ENCODE peak calls at places on chromosomes 1 and 21, in seven cellular contexts. E is psoas muscle, L is Peyer's patch, V is iPS DF 6.9, H is upper lobe of right lung, W is tibial nerve, J is heart left ventricle. M is an unnamed sample. For H3K4me1, the result is how much of the 10 kb centered on the place peaks cover.

GRCh38 chr21:28111151-28111619 is 881.5 kb downstream of the LTN1 start:
- DNase-seq in E (peak), L (no peak), V (no peak), H (no peak), W (no peak), J (peak), M (no peak)

GRCh38 chr1:198157847-198158765 is 1.3 kb downstream of the NEK7 start:
- DNase-seq in E (no peak), L (peak), V (no peak), H (no peak), W (no peak), J (no peak), M (no peak)

GRCh38 chr1:13992489-13993285 is 292.7 kb downstream of the PRDM2 start:
- DNase-seq in E (no peak), L (no peak), V (no peak), H (no peak), W (no peak), J (no peak), M (no peak)

GRCh38 chr21:18030248-18030647 is 211.1 kb upstream of the C21orf91 start:
- DNase-seq in E (no peak), L (no peak), V (no peak), H (no peak), W (no peak), J (no peak), M (no peak)

GRCh38 chr1:215710340-215710971 is 143.4 kb downstream of the KCTD3 start:
- DNase-seq in E (no peak), L (no peak), V (peak), H (no peak), W (no peak), J (no peak), M (no peak)

GRCh38 chr1:231139659-231140650 is 21.9 kb upstream of the TRIM67 start:
- DNase-seq in E (no peak), L (no peak), V (no peak), H (no peak), W (no peak), J (no peak), M (no peak)

GRCh38 chr1:61942856-61943255 is 200.6 kb downstream of the PATJ start:
- DNase-seq in E (no peak), L (no peak), V (no peak), H (no peak), W (no peak), J (no peak), M (no peak)

GRCh38 chr1:116878804-116879477 is 30.8 kb upstream of the PTGFRN start:
- DNase-seq in E (peak), L (no peak), V (no peak), H (no peak), W (no peak), J (peak), M (no peak)

GRCh38 chr1:212529211-212529731 is 79.3 kb upstream of the ATF3 start:
- DNase-seq in E (no peak), L (no peak), V (no peak), H (no peak), W (no peak), J (no peak), M (no peak)

GRCh38 chr1:97334454-97334853 is 586.4 kb downstream of the DPYD start:
- DNase-seq in E (no peak), L (no peak), V (no peak), H (no peak), W (no peak), J (no peak), M (no peak)

GRCh38 chr1:167520711-167521206 is 2.4 kb upstream of the CD247 start:
- DNase-seq in E (no peak), L (no peak), V (no peak), H (no peak), W (no peak), J (no peak), M (no peak)

GRCh38 chr1:11536573-11537379 is 57.8 kb downstream of the DISP3 start:
- DNase-seq in E (no peak), L (no peak), V (no peak), H (peak), W (no peak), J (no peak), M (no peak)

GRCh38 chr1:77412794-77413530 is 131.1 kb downstream of the AK5 start:
- DNase-seq in E (no peak), L (no peak), V (no peak), H (no peak), W (no peak), J (no peak), M (no peak)

GRCh38 chr21:16241500-16241963 is 511.8 kb downstream of the USP25 start:
- DNase-seq in E (no peak), L (no peak), V (peak), H (no peak), W (no peak), J (no peak), M (no peak)

GRCh38 chr1:22769932-22770331 is 59.3 kb downstream of the EPHB2 start:
- DNase-seq in E (no peak), L (no peak), V (no peak), H (no peak), W (no peak), J (no peak), M (no peak)

GRCh38 chr1:22895357-22895756 is 77.3 kb downstream of the LACTBL1 start:
- DNase-seq in E (no peak), L (no peak), V (no peak), H (no peak), W (no peak), J (no peak), M (no peak)

GRCh38 chr1:179816196-179816960 is 61.2 kb downstream of the TOR1AIP2 start:
- DNase-seq in E (peak), L (no peak), V (no peak), H (no peak), W (peak), J (peak), M (no peak)

GRCh38 chr1:107877092-107877491 is 87.9 kb downstream of the VAV3 start:
- DNase-seq in E (no peak), L (no peak), V (no peak), H (no peak), W (no peak), J (no peak), M (no peak)

GRCh38 chr1:65149753-65150463 is 1.9 kb downstream of the AK4 start:
- DNase-seq in E (no peak), L (no peak), V (no peak), H (no peak), W (no peak), J (no peak), M (no peak)
- H3K4me1 ChIP-seq in E (under half), L (under half), V (under half), H (under half), W (under half), J (under half), M (under half)

GRCh38 chr1:204092632-204093420 is 19.9 kb downstream of the SOX13 start:
- DNase-seq in E (no peak), L (peak), V (no peak), H (no peak), W (no peak), J (no peak), M (no peak)
- H3K4me1 ChIP-seq in E (half or more), L (under half), V (under half), H (half or more), W (under half), J (under half), M (half or more)

DNA sequence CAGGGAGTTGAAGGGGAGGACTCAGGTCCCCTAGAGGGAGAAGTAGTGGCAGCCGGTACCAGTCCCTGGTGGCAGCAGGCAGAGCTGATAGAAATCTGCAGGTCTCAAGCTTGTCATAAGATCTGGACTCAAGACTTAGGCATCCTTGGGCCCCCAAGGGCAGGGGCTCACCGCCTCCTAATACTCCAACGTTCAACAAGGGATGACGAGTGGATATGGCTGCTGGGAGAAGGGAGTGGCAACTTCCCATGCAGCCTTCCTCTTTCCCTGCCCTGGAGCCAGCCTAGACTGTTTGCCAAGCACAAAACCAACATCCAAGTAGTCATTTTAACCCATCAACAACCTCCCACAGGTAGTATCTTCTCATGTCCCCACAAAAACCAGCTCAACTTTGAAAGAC is 6.9 kb downstream of the TRABD2B start:
- DNase-seq in E (no peak), L (no peak), V (no peak), H (no peak), W (no peak), J (no peak), M (no peak)
- H3K4me1 ChIP-seq in E (under half), L (under half), V (under half), H (under half), W (under half), J (under half), M (under half)

GRCh38 chr1:204348722-204349121 is 11.0 kb downstream of the PLEKHA6 start:
- DNase-seq in E (peak), L (peak), V (no peak), H (no peak), W (no peak), J (peak), M (peak)
- H3K4me1 ChIP-seq in E (under half), L (under half), V (under half), H (under half), W (under half), J (under half), M (half or more)

GRCh38 chr1:94555091-94555490 is 13.5 kb upstream of the F3 start:
- DNase-seq in E (no peak), L (no peak), V (no peak), H (no peak), W (no peak), J (no peak), M (no peak)

GRCh38 chr1:94554611-94555010 is 13.1 kb upstream of the F3 start:
- DNase-seq in E (no peak), L (no peak), V (no peak), H (no peak), W (no peak), J (no peak), M (no peak)

GRCh38 chr1:94553323-94553730 is 11.8 kb upstream of the F3 start:
- DNase-seq in E (no peak), L (no peak), V (no peak), H (no peak), W (no peak), J (no peak), M (no peak)

GRCh38 chr1:94552071-94552586 is 10.6 kb upstream of the F3 start:
- DNase-seq in E (no peak), L (no peak), V (no peak), H (peak), W (no peak), J (no peak), M (no peak)

DNA sequence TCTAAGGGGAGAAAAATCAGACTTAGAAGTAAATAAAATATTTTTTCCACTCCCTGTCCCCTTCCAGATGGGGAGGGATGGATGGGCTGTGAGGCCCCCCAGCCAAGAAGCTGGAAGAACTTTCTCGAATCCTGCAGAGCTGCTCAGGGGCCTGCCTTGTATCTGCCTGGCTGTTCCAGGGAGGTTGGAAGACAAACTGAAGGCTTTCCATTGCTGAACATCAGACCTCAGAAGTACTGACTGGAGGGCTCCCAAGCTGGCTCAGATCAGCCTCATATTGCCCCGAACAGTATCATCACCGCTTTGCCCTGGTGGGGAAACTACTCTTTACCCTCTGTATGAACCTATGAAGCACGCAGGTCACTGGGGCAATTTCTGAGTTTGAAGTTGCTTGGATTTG is 12.4 kb upstream of the F3 start:
- DNase-seq in E (no peak), L (no peak), V (no peak), H (no peak), W (no peak), J (no peak), M (no peak)
- H3K4me1 ChIP-seq in E (under half), L (under half), V (under half), H (under half), W (under half), J (under half), M (under half)